ENCODE peak calls at places on chromosomes 7 and 10, in five cellular contexts. Z, G, F, P and Q are unnamed samples.

GRCh38 chr7:39540320-39540719 is 25.9 kb upstream of the YAE1 start:
- DNase-seq in F (no peak), G (no peak), Z (no peak), P (no peak), Q (no peak)

GRCh38 chr10:132648072-132648855 is 110.7 kb downstream of the INPP5A start:
- DNase-seq in F (no peak), G (no peak), P (no peak), Z (peak; percentile 37), Q (no peak)

GRCh38 chr7:39851466-39852045 is 98.5 kb upstream of the CDK13 start:
- DNase-seq in G (no peak), F (no peak), P (no peak), Z (no peak), Q (no peak)

GRCh38 chr7:142808802-142809583 is 38.2 kb downstream of the PRSS2 start:
- DNase-seq in Z (peak; percentile 60), F (no peak), G (peak; percentile 68), P (peak; percentile 69), Q (no peak)

GRCh38 chr7:27183682-27184341 is 1.2 kb downstream of the HOXA11 start:
- DNase-seq in P (peak; percentile 56), G (peak; percentile 56), F (peak; percentile 57), Z (no peak), Q (peak; percentile 22)

GRCh38 chr7:12320241-12320640 is 83.4 kb downstream of the VWDE start:
- DNase-seq in Z (no peak), G (no peak), F (no peak), P (no peak), Q (no peak)

GRCh38 chr7:143046334-143046935 is 5.7 kb upstream of the OR6V1 start:
- DNase-seq in F (peak; percentile 38), Z (no peak), G (no peak), P (no peak), Q (no peak)

GRCh38 chr10:116768786-116769185 is 26.4 kb upstream of the HSPA12A start:
- DNase-seq in P (no peak), G (no peak), F (no peak), Z (no peak), Q (peak; percentile 70)

DNA sequence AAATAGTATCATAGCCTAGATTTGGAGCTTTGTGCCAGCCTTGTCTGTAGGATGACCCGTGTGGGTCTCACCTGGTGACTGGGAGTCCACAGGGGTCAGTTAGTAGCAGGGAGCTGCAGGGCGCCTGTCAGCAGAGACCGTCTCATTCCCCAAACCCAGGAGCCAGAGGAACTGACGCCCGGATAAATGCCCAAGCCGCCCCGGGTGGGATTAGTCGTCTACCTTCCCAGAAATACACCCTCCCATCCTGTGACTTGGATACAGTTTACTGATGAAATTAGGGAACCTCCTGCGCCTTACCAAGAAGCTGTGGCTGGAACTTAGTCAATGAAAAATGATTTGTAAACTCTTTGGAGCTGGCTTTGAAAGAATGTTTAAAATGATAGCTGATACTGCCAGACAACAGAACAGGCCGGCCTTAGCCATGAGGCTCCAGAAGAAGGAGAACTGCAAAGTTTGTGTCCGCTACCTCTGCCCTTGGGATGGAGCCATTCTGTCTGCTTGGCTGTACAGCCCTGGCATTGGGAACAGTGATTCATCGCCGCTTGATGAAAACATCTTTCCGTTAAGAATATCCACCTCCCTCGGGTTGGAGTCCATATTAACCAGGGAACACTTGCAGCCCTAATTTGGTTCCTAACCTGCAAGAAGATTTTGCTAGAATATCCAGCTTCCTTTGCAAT is 12.7 kb downstream of the FOXK1 start:
- DNase-seq in G (peak; percentile 90), P (no peak), F (peak; percentile 67), Z (no peak), Q (peak; percentile 92)
- H3K4me3 ChIP-seq in G (peak overlapping the region; percentile 22), P (no peak overlapping the region), F (no peak overlapping the region), Z (no peak overlapping the region), Q (no peak overlapping the region)

GRCh38 chr10:45044290-45044689 is 43.6 kb downstream of the ZNF22 start:
- DNase-seq in P (no peak), G (no peak), Z (no peak), F (no peak), Q (no peak)
- H3K4me3 ChIP-seq in P (no peak overlapping the region), G (no peak overlapping the region), Z (no peak overlapping the region), F (no peak overlapping the region), Q (no peak overlapping the region)

DNA sequence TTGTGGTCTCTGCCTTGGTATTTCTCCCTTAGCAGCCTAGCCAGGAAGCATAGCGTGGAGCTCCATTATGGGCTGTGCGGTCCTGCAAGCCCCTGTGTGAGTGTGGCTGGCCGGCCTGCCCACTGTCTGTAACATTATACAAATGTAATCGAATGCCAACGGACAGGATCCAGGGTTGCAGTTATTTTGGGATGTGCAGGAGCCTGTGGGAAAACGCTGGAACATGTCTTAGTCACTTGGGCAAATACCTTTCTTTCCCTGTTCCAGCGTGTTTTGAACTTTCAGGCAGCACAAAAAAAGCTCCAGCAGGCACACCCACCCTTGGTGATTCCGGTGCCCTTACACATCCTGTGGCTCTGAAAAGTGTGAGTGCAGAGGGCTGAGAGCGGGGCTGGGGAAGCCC is 29.5 kb downstream of the BAG3 start:
- DNase-seq in G (peak; percentile 83), P (no peak), Z (no peak), F (peak; percentile 41), Q (no peak)
- H3K4me3 ChIP-seq in G (no peak overlapping the region), P (no peak overlapping the region), Z (no peak overlapping the region), F (no peak overlapping the region), Q (no peak overlapping the region)

DNA sequence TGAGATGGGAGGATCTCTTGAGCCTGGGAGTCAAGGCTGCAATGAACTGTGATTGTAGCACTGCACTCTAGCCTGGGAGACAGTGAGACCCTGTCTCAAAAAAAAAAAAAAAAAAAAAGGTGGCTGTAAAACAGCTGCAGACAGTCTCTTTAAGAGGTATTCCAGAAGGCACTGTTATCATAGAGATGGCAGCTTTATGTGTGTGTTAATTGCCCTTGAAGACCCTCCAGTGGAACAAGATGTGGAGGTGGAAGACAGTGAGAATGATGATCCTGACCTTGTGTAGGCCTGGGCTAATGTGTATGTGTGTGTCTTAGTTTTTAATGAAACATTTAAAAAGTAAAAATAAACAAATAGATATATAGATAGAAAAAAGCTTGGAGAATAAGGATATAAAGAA is 66.0 kb downstream of the ZNF487 start:
- DNase-seq in G (no peak), F (no peak), P (no peak), Z (no peak), Q (no peak)
- H3K4me3 ChIP-seq in G (no peak overlapping the region), F (no peak overlapping the region), P (no peak overlapping the region), Z (no peak overlapping the region), Q (no peak overlapping the region)

GRCh38 chr10:23172429-23172828 is 19.7 kb upstream of the PTF1A start:
- DNase-seq in P (no peak), Z (no peak), G (peak; percentile 7), F (no peak), Q (no peak)
- H3K4me3 ChIP-seq in P (no peak overlapping the region), Z (no peak overlapping the region), G (no peak overlapping the region), F (no peak overlapping the region), Q (no peak overlapping the region)

DNA sequence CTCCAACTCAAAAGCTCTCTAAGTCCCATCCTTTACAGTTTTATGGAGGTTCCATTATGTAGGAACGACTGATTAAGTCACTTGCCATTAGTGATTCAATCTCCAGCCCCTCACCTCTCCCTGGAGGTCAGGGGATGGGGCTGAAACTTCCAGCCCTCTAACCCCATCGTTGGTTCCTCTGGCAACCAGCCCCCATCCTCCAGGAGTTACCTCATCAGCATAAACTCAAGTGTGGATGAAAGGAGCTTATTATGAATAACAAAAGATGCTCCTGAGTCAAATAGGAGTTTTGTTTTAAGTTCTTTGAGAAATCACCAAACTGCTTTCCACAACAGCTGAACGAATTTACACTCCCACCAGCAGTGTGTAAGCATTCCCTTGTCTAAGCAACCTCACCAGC is 494.3 kb upstream of the AUTS2 start:
- DNase-seq in P (no peak), F (no peak), G (no peak), Z (no peak), Q (no peak)
- H3K4me3 ChIP-seq in P (no peak overlapping the region), F (no peak overlapping the region), G (no peak overlapping the region), Z (no peak overlapping the region), Q (no peak overlapping the region)